ENCODE peak calls at places on chromosomes 1 and 21, in seven cellular contexts. O is GM12865, I is ovary, R is brain microvascular endothelial cell, E is stomach, G is NCI-H2107, X is AG09309. L is an unnamed sample.

GRCh38 chr1:197388801-197389200 is 120.7 kb downstream of the CRB1 start:
- DNase-seq in R (peak), G (no peak), X (no peak), I (no peak), E (no peak), O (no peak), L (no peak)

GRCh38 chr1:31111290-31111951 is 45.9 kb upstream of the PUM1 start:
- DNase-seq in X (peak), G (peak), I (peak), E (peak), R (no peak), O (no peak), L (peak)

GRCh38 chr1:49351744-49352143 is 575.1 kb upstream of the BEND5 start:
- DNase-seq in I (no peak), E (no peak), R (no peak), O (no peak), X (no peak), G (no peak), L (no peak)

GRCh38 chr21:32554832-32555436 is 30.4 kb downstream of the TCP10L start:
- DNase-seq in O (no peak), I (no peak), X (no peak), G (no peak), R (no peak), E (no peak), L (no peak)

GRCh38 chr21:29939859-29940245 is at the start of gene GRIK1:
- DNase-seq in G (no peak), E (no peak), R (no peak), I (no peak), X (no peak), O (no peak), L (no peak)

GRCh38 chr1:202860744-202861419 is 28.1 kb downstream of the RABIF start:
- DNase-seq in G (peak), E (peak), O (no peak), I (peak), R (no peak), X (no peak), L (peak)

GRCh38 chr21:42157606-42158310 is 61.2 kb upstream of the ABCG1 start:
- DNase-seq in E (no peak), X (no peak), R (no peak), I (no peak), O (no peak), G (no peak), L (no peak)

GRCh38 chr1:87333692-87334347 is 5.1 kb downstream of the LMO4 start:
- DNase-seq in O (peak), R (no peak), G (no peak), I (no peak), X (no peak), E (no peak), L (no peak)

GRCh38 chr1:155835548-155835947 is 21.5 kb downstream of the GON4L start:
- DNase-seq in R (no peak), E (no peak), I (no peak), G (no peak), O (no peak), X (no peak), L (no peak)

GRCh38 chr1:225451340-225451739 is 23.5 kb upstream of the LBR start:
- DNase-seq in R (no peak), O (no peak), E (no peak), G (no peak), I (no peak), X (no peak), L (no peak)

GRCh38 chr1:5373281-5373680 is 618.9 kb downstream of the NPHP4 start:
- DNase-seq in E (peak), X (no peak), I (no peak), O (no peak), G (no peak), R (no peak), L (no peak)

GRCh38 chr1:3816331-3817137 is 20.2 kb upstream of the LRRC47 start:
- DNase-seq in X (no peak), I (no peak), R (no peak), G (no peak), O (no peak), E (no peak), L (peak)

GRCh38 chr1:17883662-17884395 is 128.7 kb downstream of the ACTL8 start:
- DNase-seq in X (no peak), I (no peak), R (no peak), G (no peak), E (no peak), O (no peak), L (no peak)

GRCh38 chr1:64539808-64540207 is 69.9 kb downstream of the CACHD1 start:
- DNase-seq in X (no peak), G (no peak), R (peak), O (no peak), I (peak), E (peak), L (peak)

GRCh38 chr1:99650021-99650420 is 4.1 kb downstream of the PALMD start:
- DNase-seq in O (no peak), I (no peak), G (no peak), R (no peak), X (no peak), E (no peak), L (no peak)

GRCh38 chr1:181504294-181505115 is 21.2 kb downstream of the CACNA1E start:
- DNase-seq in I (no peak), X (no peak), O (peak), E (no peak), G (no peak), R (peak), L (no peak)

GRCh38 chr1:184533049-184533448 is 146.2 kb downstream of the C1orf21 start:
- DNase-seq in O (peak), E (no peak), R (no peak), G (no peak), I (no peak), X (no peak), L (no peak)

GRCh38 chr1:50929376-50929958 is 30.6 kb downstream of the FAF1 start:
- DNase-seq in I (no peak), R (no peak), O (peak), X (peak), E (no peak), G (no peak), L (no peak)

GRCh38 chr21:35406600-35406999 is 357.5 kb upstream of the RUNX1 start:
- DNase-seq in G (no peak), X (no peak), R (no peak), E (no peak), O (no peak), I (no peak), L (no peak)

L was measured in aorta.